ENCODE peak calls at places on chromosomes 3 and 15, in nine cellular contexts. D is HepG2, W is hepatocyte, I is psoas muscle, M is mammary epithelial cell, V is breast epithelium, N is neuronal stem cell, H is ovary, J is kidney. Z is an unnamed sample. For H3K4me1, the result is how much of the 10 kb centered on the place peaks cover.

GRCh38 chr3:106121491-106122289 is 252.9 kb upstream of the CBLB start:
- DNase-seq in D (no peak), W (no peak), I (no peak), M (no peak), V (no peak), N (no peak), H (no peak), J (no peak), Z (no peak)

GRCh38 chr3:98602078-98602678 is 8.8 kb upstream of the CPOX start:
- DNase-seq in D (peak), W (peak), I (no peak), M (peak), V (no peak), N (no peak), H (no peak), J (no peak), Z (peak)

GRCh38 chr15:35545825-35546580 is at the start of gene DPH6:
- DNase-seq in D (peak), W (peak), I (peak), M (peak), V (peak), N (peak), H (peak), J (peak), Z (peak)

GRCh38 chr3:115792206-115792955 is 169.1 kb downstream of the GAP43 start:
- DNase-seq in D (peak), W (peak), I (no peak), M (peak), V (no peak), N (no peak), H (no peak), J (no peak), Z (peak)

GRCh38 chr3:16807981-16808380 is 76.8 kb upstream of the PLCL2 start:
- DNase-seq in D (no peak), W (no peak), I (no peak), M (no peak), V (no peak), N (no peak), H (no peak), J (no peak), Z (peak)

GRCh38 chr15:26098801-26099200 is 235.7 kb upstream of the ATP10A start:
- DNase-seq in D (no peak), W (no peak), I (no peak), M (no peak), V (no peak), N (no peak), H (no peak), J (no peak), Z (no peak)

GRCh38 chr15:38688761-38689160 is 124.1 kb upstream of the RASGRP1 start:
- DNase-seq in D (no peak), W (no peak), I (no peak), M (peak), V (no peak), N (no peak), H (no peak), J (no peak), Z (peak)

GRCh38 chr3:65153850-65154512 is 466.2 kb upstream of the ADAMTS9 start:
- DNase-seq in D (no peak), W (no peak), I (no peak), M (no peak), V (no peak), N (no peak), H (no peak), J (no peak), Z (no peak)

GRCh38 chr3:61954097-61954528 is 392.7 kb downstream of the PTPRG start:
- DNase-seq in D (no peak), W (no peak), I (no peak), M (no peak), V (no peak), N (no peak), H (no peak), J (no peak), Z (no peak)

GRCh38 chr3:66239513-66240135 is 18.8 kb downstream of the SLC25A26 start:
- DNase-seq in D (no peak), W (no peak), I (no peak), M (no peak), V (no peak), N (no peak), H (no peak), J (no peak), Z (no peak)

GRCh38 chr3:110459021-110459420 is 612.6 kb upstream of the NECTIN3 start:
- DNase-seq in D (peak), W (no peak), I (no peak), M (no peak), V (no peak), N (no peak), H (no peak), J (no peak), Z (no peak)

GRCh38 chr15:96462768-96463167 is 132.3 kb downstream of the NR2F2 start:
- DNase-seq in D (no peak), W (no peak), I (no peak), M (no peak), V (no peak), N (no peak), H (no peak), J (no peak), Z (no peak)

GRCh38 chr3:126081618-126082333 is 2.1 kb downstream of the SLC41A3 start:
- DNase-seq in D (peak), W (no peak), I (peak), M (peak), V (peak), N (no peak), H (no peak), J (peak), Z (peak)

GRCh38 chr3:166471074-166471753 is 634.0 kb upstream of the BCHE start:
- DNase-seq in D (no peak), W (no peak), I (no peak), M (no peak), V (no peak), N (no peak), H (no peak), J (no peak), Z (no peak)

DNA sequence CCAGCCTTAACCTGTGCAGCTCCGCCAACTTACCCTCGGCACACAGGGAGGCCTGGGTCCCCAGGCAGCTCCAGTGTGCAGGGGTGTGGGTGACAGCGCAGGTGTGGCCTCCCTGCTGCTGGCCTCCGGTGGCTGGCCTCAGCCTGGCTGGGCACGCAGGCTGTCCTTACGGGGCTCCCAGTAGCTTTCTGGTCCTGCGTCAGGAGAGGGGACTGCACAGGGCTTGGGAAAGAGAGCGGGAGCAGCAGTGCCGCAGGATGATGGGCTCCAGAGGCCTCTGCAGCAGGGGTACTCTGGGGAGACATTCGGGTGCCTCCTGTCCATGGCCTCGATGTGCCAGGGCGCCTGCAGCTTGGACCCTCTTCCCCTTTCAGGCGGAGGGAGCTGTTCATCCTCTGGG is 9.4 kb downstream of the APBA2 start:
- DNase-seq in D (no peak), W (no peak), I (no peak), M (no peak), V (no peak), N (no peak), H (no peak), J (no peak), Z (no peak)
- H3K27ac ChIP-seq in D (no peak), W (no peak), I (no peak), M (no peak), V (no peak), N (no peak), H (no peak), J (no peak), Z (no peak)

GRCh38 chr3:188160751-188161150 is 6.8 kb downstream of the LPP start:
- DNase-seq in D (no peak), W (no peak), I (no peak), M (no peak), V (no peak), N (no peak), H (no peak), J (no peak), Z (no peak)
- H3K4me1 ChIP-seq in D (half or more), W (half or more), I (half or more), M (under half), V (under half), N (under half), H (under half), J (under half), Z (under half)

DNA sequence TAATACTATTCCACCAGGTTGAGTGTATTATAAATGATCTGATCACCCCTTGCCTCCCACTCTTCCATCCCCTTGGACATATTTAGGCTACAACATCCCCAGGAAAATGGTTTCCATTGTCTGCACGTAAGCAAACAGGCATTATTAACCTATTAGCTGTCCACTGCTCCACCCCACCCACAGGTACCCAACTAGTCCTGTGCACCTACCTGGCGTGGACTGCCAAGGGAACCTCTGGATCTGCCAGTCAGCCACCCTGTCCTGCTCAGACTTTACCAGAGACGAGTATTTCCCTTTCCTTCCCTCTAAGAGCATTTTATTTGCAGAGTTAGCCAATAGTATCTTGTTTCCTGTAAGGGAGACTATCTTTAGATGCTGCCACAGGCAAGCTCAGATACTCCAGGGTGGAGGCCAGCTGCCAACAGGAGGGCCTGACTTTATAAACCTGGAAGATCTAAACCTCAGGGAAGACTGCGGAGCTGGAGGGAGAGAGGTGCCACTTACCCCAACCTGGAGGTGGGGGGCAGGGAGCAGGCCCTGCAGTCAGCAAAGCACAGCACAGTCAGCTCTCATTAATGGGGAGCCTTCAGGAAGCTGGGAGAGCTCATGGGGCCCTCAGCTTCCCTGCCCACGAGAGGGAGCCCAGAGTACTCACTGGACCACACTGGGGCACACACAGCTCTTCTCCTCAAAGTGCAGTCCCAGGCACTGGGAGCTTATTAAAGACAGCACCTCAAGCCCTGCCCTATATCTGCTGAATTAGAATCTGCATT is at the start of gene CX3CR1:
- DNase-seq in D (no peak), W (no peak), I (peak), M (no peak), V (no peak), N (no peak), H (no peak), J (no peak), Z (no peak)
- H3K4me3 ChIP-seq in D (no peak), W (no peak), I (peak), M (no peak), V (no peak), N (no peak), H (no peak), J (peak), Z (no peak)

DNA sequence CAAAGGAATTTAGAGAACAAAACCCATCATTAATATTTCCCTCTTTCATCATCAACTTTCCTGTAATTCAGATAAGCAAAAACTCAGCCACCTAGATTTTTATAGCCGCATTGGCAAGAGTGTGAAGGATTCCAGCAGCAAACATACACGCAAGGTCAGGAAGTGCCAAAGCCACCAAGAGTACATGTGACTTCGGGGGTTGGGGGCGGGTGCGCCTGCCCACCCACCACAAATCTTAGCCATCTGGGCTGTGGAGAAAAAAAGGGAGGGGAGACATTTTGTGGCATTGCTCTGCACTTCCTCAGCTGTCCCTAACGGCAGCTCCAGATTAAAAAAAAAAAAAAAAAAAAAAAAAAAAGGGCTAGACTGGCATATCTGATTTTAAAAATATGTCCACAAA is 148.4 kb downstream of the TNIK start:
- DNase-seq in D (no peak), W (no peak), I (no peak), M (no peak), V (no peak), N (no peak), H (no peak), J (no peak), Z (no peak)
- H3K27ac ChIP-seq in D (no peak), W (no peak), I (no peak), M (no peak), V (no peak), N (no peak), H (no peak), J (no peak), Z (no peak)

GRCh38 chr3:15287565-15288330 is 44.6 kb downstream of the SH3BP5 start:
- DNase-seq in D (no peak), W (peak), I (peak), M (no peak), V (peak), N (no peak), H (peak), J (no peak), Z (no peak)

GRCh38 chr3:15284121-15284889 is 48.1 kb downstream of the SH3BP5 start:
- DNase-seq in D (no peak), W (no peak), I (no peak), M (no peak), V (peak), N (no peak), H (no peak), J (no peak), Z (no peak)

GRCh38 chr3:15283702-15284101 is 48.7 kb downstream of the SH3BP5 start:
- DNase-seq in D (no peak), W (no peak), I (no peak), M (no peak), V (no peak), N (no peak), H (no peak), J (no peak), Z (no peak)

GRCh38 chr3:15288331-15288726 is 44.1 kb downstream of the SH3BP5 start:
- DNase-seq in D (no peak), W (no peak), I (no peak), M (no peak), V (no peak), N (no peak), H (no peak), J (no peak), Z (no peak)

GRCh38 chr3:15286022-15286421 is 46.4 kb downstream of the SH3BP5 start:
- DNase-seq in D (no peak), W (no peak), I (no peak), M (no peak), V (no peak), N (no peak), H (no peak), J (no peak), Z (no peak)
- H3K4me1 ChIP-seq in D (under half), W (under half), I (under half), M (under half), V (under half), N (under half), H (under half), J (under half), Z (under half)

GRCh38 chr3:187964759-187965158 is 189.2 kb upstream of the LPP start:
- DNase-seq in D (peak), W (no peak), I (no peak), M (no peak), V (no peak), N (no peak), H (no peak), J (no peak), Z (no peak)

GRCh38 chr3:187966636-187967035 is 187.3 kb upstream of the LPP start:
- DNase-seq in D (no peak), W (no peak), I (no peak), M (no peak), V (no peak), N (no peak), H (no peak), J (no peak), Z (peak)

GRCh38 chr3:187967982-187968381 is 186.0 kb upstream of the LPP start:
- DNase-seq in D (no peak), W (peak), I (no peak), M (peak), V (no peak), N (no peak), H (no peak), J (no peak), Z (no peak)

GRCh38 chr3:187967097-187967496 is 186.9 kb upstream of the LPP start:
- DNase-seq in D (no peak), W (no peak), I (no peak), M (no peak), V (no peak), N (no peak), H (no peak), J (no peak), Z (no peak)

GRCh38 chr3:187966141-187966540 is 187.8 kb upstream of the LPP start:
- DNase-seq in D (no peak), W (no peak), I (no peak), M (peak), V (no peak), N (no peak), H (no peak), J (no peak), Z (peak)
- H3K4me3 ChIP-seq in D (no peak), W (no peak), I (no peak), M (no peak), V (no peak), N (no peak), H (no peak), J (no peak), Z (no peak)

GRCh38 chr15:41782486-41783271 is 8.4 kb downstream of the MAPKBP1 start:
- DNase-seq in D (no peak), W (no peak), I (no peak), M (no peak), V (no peak), N (no peak), H (no peak), J (no peak), Z (no peak)
- H3K27ac ChIP-seq in D (peak), W (peak), I (no peak), M (no peak), V (no peak), N (no peak), H (no peak), J (no peak), Z (no peak)

Z was measured in small intestine.